ENCODE peak calls at places on chromosome 2, in five cellular contexts. Z, M, D, V and P are unnamed samples.

GRCh38 chr2:232688201-232688600 is 8.9 kb upstream of the GIGYF2 start:
- DNase-seq in Z (no peak), M (no peak), D (no peak), V (no peak), P (no peak)

GRCh38 chr2:40511661-40512213 is 59.8 kb upstream of the SLC8A1 start:
- DNase-seq in Z (no peak), M (peak; percentile 2), D (peak; percentile 56), V (no peak), P (peak; percentile 82)

GRCh38 chr2:187879491-187879890 is 325.3 kb upstream of the TFPI start:
- DNase-seq in Z (no peak), M (no peak), D (no peak), V (no peak), P (no peak)

GRCh38 chr2:119849838-119850565 is 90.3 kb downstream of the PTPN4 start:
- DNase-seq in Z (no peak), M (peak; percentile 81), D (no peak), V (no peak), P (peak; percentile 16)

GRCh38 chr2:218075975-218076811 is 7.1 kb downstream of the RUFY4 start:
- DNase-seq in Z (no peak), M (no peak), D (no peak), V (no peak), P (no peak)

GRCh38 chr2:16038586-16038985 is 98.2 kb downstream of the MYCN start:
- DNase-seq in Z (no peak), M (no peak), D (no peak), V (no peak), P (no peak)

GRCh38 chr2:151766421-151767153 is 32.3 kb upstream of the NEB start:
- DNase-seq in Z (no peak), M (no peak), D (no peak), V (no peak), P (no peak)

GRCh38 chr2:72887032-72887835 is at the start of gene SPR:
- DNase-seq in Z (peak; percentile 68), M (peak; percentile 74), D (peak; percentile 80), V (no peak), P (peak; percentile 88)

GRCh38 chr2:168920504-168921157 is 19.5 kb downstream of the G6PC2 start:
- DNase-seq in Z (no peak), M (no peak), D (peak; percentile 73), V (no peak), P (peak; percentile 57)

GRCh38 chr2:20350105-20350712 is 435 bp downstream of the PUM2 start:
- DNase-seq in Z (peak; percentile 53), M (peak; percentile 57), D (peak; percentile 32), V (no peak), P (no peak)

GRCh38 chr2:238684362-238685326 is 163.2 kb upstream of the TWIST2 start:
- DNase-seq in Z (no peak), M (peak; percentile 99), D (peak; percentile 97), V (peak; percentile 92), P (peak; percentile 99)

GRCh38 chr2:60818272-60818671 is 62.2 kb downstream of the PAPOLG start:
- DNase-seq in Z (no peak), M (no peak), D (peak; percentile 19), V (no peak), P (no peak)

GRCh38 chr2:230007931-230008707 is 60.6 kb downstream of the SLC16A14 start:
- DNase-seq in Z (peak; percentile 78), M (peak; percentile 47), D (peak; percentile 84), V (peak; percentile 56), P (peak; percentile 78)

GRCh38 chr2:231411871-231412615 is 16.5 kb downstream of the B3GNT7 start:
- DNase-seq in Z (peak; percentile 86), M (peak; percentile 75), D (peak; percentile 91), V (peak; percentile 57), P (peak; percentile 89)

GRCh38 chr2:128585706-128586105 is 267.0 kb upstream of the HS6ST1 start:
- DNase-seq in Z (no peak), M (peak; percentile 88), D (peak; percentile 94), V (no peak), P (peak; percentile 93)

GRCh38 chr2:118965737-118966136 is 23.7 kb downstream of the MARCO start:
- DNase-seq in Z (no peak), M (no peak), D (no peak), V (no peak), P (no peak)

GRCh38 chr2:192288290-192288689 is 93.6 kb upstream of the TMEFF2 start:
- DNase-seq in Z (no peak), M (no peak), D (no peak), V (no peak), P (peak; percentile 9)

GRCh38 chr2:168500516-168500915 is 44.4 kb downstream of the CERS6 start:
- DNase-seq in Z (no peak), M (no peak), D (no peak), V (no peak), P (no peak)

GRCh38 chr2:21438949-21439348 is 315.2 kb downstream of the TDRD15 start:
- DNase-seq in Z (no peak), M (no peak), D (peak; percentile 1), V (no peak), P (peak; percentile 5)

GRCh38 chr2:86336350-86337234 is 834 bp downstream of the REEP1 start:
- DNase-seq in Z (no peak), M (no peak), D (no peak), V (no peak), P (no peak)

GRCh38 chr2:67463810-67464209 is 66.7 kb downstream of the ETAA1 start:
- DNase-seq in Z (no peak), M (peak; percentile 99), D (peak; percentile 96), V (no peak), P (no peak)

GRCh38 chr2:191299009-191299408 is 53.8 kb downstream of the MYO1B start:
- DNase-seq in Z (no peak), M (no peak), D (no peak), V (no peak), P (peak; percentile 50)

GRCh38 chr2:96415684-96416083 is 80.1 kb downstream of the NCAPH start:
- DNase-seq in Z (no peak), M (no peak), D (no peak), V (no peak), P (no peak)

GRCh38 chr2:96409543-96410184 is 74.1 kb downstream of the NCAPH start:
- DNase-seq in Z (no peak), M (no peak), D (no peak), V (no peak), P (no peak)

GRCh38 chr2:96412307-96413066 is 76.9 kb downstream of the NCAPH start:
- DNase-seq in Z (no peak), M (no peak), D (peak; percentile 51), V (no peak), P (no peak)

GRCh38 chr2:96414161-96414713 is 78.7 kb downstream of the NCAPH start:
- DNase-seq in Z (no peak), M (no peak), D (no peak), V (no peak), P (no peak)

DNA sequence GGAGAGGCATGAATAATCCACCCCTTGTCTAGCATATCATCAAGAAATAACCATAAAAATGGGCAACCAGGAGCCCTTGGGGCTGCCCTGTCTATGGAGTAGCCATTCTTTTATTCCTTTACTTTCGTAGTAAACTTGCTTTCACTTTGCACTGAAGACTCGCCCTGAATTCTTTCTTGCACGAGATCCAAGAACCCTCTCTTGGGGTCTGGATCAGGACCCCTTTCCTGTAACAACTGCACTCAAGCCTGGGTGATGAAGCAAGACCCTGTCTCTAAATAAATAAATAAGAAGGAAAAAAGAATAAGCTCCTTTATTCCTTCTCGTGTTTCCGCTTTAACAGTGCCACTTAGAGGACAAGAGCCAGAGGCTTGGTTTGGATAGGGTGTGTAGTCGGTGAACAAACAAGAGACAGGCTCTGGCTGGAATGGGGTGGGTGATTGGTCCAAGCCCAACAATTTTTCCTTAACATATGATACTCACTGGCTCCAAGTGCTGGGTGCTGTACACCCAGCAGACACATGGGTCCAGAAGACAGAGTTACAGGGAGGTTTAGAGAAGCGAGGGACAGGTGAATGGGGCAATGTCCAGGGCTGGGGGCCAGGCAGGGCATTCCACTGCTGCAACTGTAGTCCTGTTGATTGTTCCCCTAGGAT is 77.6 kb downstream of the NCAPH start:
- DNase-seq in Z (no peak), M (peak; percentile 22), D (peak; percentile 65), V (no peak), P (no peak)
- H3K27ac ChIP-seq in Z (peak overlapping the region; percentile 83), M (no peak overlapping the region), D (peak overlapping the region; percentile 73), V (peak overlapping the region; percentile 84), P (no peak overlapping the region)

GRCh38 chr2:109331081-109331480 is 202.1 kb downstream of the SH3RF3 start:
- DNase-seq in Z (no peak), M (no peak), D (no peak), V (no peak), P (no peak)
- H3K27ac ChIP-seq in Z (no peak overlapping the region), M (no peak overlapping the region), D (peak overlapping the region; percentile 93), V (no peak overlapping the region), P (no peak overlapping the region)

DNA sequence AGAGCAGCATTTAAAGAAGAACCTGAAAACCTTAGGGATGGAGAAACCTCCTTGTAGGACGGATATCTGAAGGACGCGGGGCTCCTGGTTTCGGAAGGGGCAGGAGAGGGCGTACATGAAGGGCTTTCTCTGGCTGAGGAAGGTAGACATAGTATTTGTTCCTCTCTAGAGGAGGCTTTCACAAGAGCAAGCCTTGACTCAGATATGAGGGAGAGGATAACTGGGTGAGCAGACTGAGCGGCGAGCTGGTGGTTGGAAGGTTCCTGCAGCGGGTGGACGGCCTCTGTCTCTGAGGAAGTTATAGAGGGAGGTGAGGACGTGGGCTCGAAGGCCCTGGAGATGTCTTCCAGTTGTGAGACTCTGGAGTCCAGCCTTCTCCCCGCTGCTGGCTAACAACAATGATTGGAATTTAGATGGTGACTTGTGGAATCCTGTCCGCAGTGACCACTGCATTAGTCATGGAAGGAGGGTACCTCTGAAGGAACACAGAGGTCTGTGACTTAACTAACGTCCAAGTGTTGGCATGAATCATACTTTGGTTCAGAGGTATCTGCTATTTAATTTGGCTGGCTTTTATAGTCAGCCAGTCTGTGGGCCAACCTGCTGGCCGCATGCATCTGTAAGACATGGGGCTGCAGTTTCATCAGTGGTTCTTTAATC is 80.9 kb downstream of the ASAP2 start:
- DNase-seq in Z (no peak), M (peak; percentile 99), D (peak; percentile 99), V (peak; percentile 98), P (peak; percentile 99)
- H3K27ac ChIP-seq in Z (no peak overlapping the region), M (peak overlapping the region; percentile 94), D (peak overlapping the region; percentile 98), V (peak overlapping the region; percentile 98), P (peak overlapping the region; percentile 98)

GRCh38 chr2:24853996-24854395 is 60.8 kb downstream of the CENPO start:
- DNase-seq in Z (no peak), M (no peak), D (no peak), V (no peak), P (no peak)

GRCh38 chr2:24853046-24853445 is 59.8 kb downstream of the CENPO start:
- DNase-seq in Z (no peak), M (no peak), D (no peak), V (no peak), P (no peak)

GRCh38 chr2:24852026-24852425 is 58.8 kb downstream of the CENPO start:
- DNase-seq in Z (no peak), M (no peak), D (no peak), V (no peak), P (no peak)

GRCh38 chr2:24850944-24851343 is 57.7 kb downstream of the CENPO start:
- DNase-seq in Z (no peak), M (no peak), D (no peak), V (no peak), P (no peak)

DNA sequence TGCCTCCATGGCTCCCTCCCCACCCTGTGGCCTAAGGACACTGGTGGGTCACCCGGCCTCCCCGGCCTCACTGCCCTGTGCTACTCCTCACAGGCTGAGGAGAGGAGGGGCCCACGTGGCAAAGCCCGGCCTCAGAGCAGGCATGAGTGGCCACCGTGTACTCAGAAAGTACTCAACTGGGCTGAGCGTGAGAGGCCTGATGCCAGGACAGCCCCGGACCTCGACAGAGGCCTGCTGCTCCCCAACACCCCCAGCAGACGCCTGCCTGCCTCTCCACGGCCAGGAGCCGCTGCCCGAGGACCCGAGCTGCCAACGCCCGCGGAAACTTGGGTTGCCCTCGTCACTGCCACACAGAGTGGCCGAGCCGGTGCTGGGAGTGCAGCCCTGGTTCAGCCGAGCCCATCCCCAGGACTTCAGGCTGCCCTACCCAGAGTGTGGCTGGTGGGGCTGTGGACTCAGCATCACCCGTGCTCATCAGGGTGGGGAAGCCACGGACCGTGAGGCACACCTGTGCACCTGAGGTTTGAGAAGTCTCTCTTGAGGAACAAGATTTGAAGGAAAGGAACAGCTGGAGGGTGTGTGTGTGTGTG is 59.3 kb downstream of the CENPO start:
- DNase-seq in Z (no peak), M (no peak), D (no peak), V (no peak), P (no peak)
- H3K27ac ChIP-seq in Z (no peak overlapping the region), M (no peak overlapping the region), D (no peak overlapping the region), V (no peak overlapping the region), P (no peak overlapping the region)